ENCODE peak calls at places on chromosomes 4 and X, in five cellular contexts. One of them, this sample, is unnamed.

GRCh38 chr4:24765331-24765990 is 29.9 kb upstream of the SOD3 start:
- DNase-seq in heart right ventricle: no peak
- DNase-seq in upper lobe of right lung: no peak
- DNase-seq in GM23248: peak
- DNase-seq in right atrium auricular region: no peak
- DNase-seq in this sample: no peak

GRCh38 chr4:53905935-53906377 is 158.4 kb downstream of the CHIC2 start:
- DNase-seq in upper lobe of right lung: no peak
- DNase-seq in heart right ventricle: peak
- DNase-seq in right atrium auricular region: no peak
- DNase-seq in GM23248: peak
- DNase-seq in this sample: no peak

GRCh38 chrX:323721-324628 is 5.4 kb upstream of the GTPBP6 start:
- DNase-seq in upper lobe of right lung: peak
- DNase-seq in heart right ventricle: no peak
- DNase-seq in right atrium auricular region: no peak
- DNase-seq in GM23248: peak
- DNase-seq in this sample: no peak

GRCh38 chrX:63350551-63350950 is 581 bp downstream of the SPIN4 start:
- DNase-seq in GM23248: peak
- DNase-seq in right atrium auricular region: no peak
- DNase-seq in heart right ventricle: no peak
- DNase-seq in upper lobe of right lung: peak
- DNase-seq in this sample: peak

GRCh38 chr4:147078875-147079658 is 133.4 kb upstream of the TTC29 start:
- DNase-seq in heart right ventricle: peak
- DNase-seq in GM23248: peak
- DNase-seq in right atrium auricular region: no peak
- DNase-seq in upper lobe of right lung: no peak
- DNase-seq in this sample: no peak

GRCh38 chr4:39256436-39256835 is 74.1 kb downstream of the WDR19 start:
- DNase-seq in GM23248: peak
- DNase-seq in heart right ventricle: no peak
- DNase-seq in right atrium auricular region: no peak
- DNase-seq in upper lobe of right lung: no peak
- DNase-seq in this sample: no peak

GRCh38 chrX:54223581-54223980 is 40.5 kb upstream of the FAM120C start:
- DNase-seq in GM23248: no peak
- DNase-seq in right atrium auricular region: no peak
- DNase-seq in upper lobe of right lung: no peak
- DNase-seq in heart right ventricle: no peak
- DNase-seq in this sample: no peak

GRCh38 chrX:63250253-63250868 is 100.8 kb downstream of the SPIN4 start:
- DNase-seq in upper lobe of right lung: no peak
- DNase-seq in GM23248: peak
- DNase-seq in right atrium auricular region: no peak
- DNase-seq in heart right ventricle: peak
- DNase-seq in this sample: no peak

GRCh38 chr4:73740353-73740778 is at the start of gene CXCL8:
- DNase-seq in right atrium auricular region: peak
- DNase-seq in heart right ventricle: peak
- DNase-seq in upper lobe of right lung: no peak
- DNase-seq in GM23248: peak
- DNase-seq in this sample: peak

GRCh38 chrX:131944936-131945902 is 77.9 kb upstream of the STK26 start:
- DNase-seq in heart right ventricle: no peak
- DNase-seq in right atrium auricular region: no peak
- DNase-seq in GM23248: no peak
- DNase-seq in upper lobe of right lung: no peak
- DNase-seq in this sample: peak

GRCh38 chr4:41882622-41883347 is 52.4 kb upstream of the TMEM33 start:
- DNase-seq in GM23248: peak
- DNase-seq in right atrium auricular region: no peak
- DNase-seq in heart right ventricle: peak
- DNase-seq in upper lobe of right lung: peak
- DNase-seq in this sample: no peak

GRCh38 chrX:124239324-124239723 is 93.1 kb upstream of the TEX13D start:
- DNase-seq in right atrium auricular region: no peak
- DNase-seq in heart right ventricle: no peak
- DNase-seq in GM23248: no peak
- DNase-seq in upper lobe of right lung: no peak
- DNase-seq in this sample: no peak

GRCh38 chr4:173318648-173319211 is 15.4 kb downstream of the HMGB2 start:
- DNase-seq in GM23248: peak
- DNase-seq in heart right ventricle: no peak
- DNase-seq in right atrium auricular region: no peak
- DNase-seq in upper lobe of right lung: no peak
- DNase-seq in this sample: no peak

GRCh38 chr4:155639674-155640529 is 26.7 kb upstream of the GUCY1A1 start:
- DNase-seq in heart right ventricle: no peak
- DNase-seq in GM23248: no peak
- DNase-seq in right atrium auricular region: no peak
- DNase-seq in upper lobe of right lung: no peak
- DNase-seq in this sample: no peak

GRCh38 chr4:25810016-25810415 is 52.8 kb downstream of the SEL1L3 start:
- DNase-seq in upper lobe of right lung: no peak
- DNase-seq in heart right ventricle: no peak
- DNase-seq in GM23248: no peak
- DNase-seq in right atrium auricular region: no peak
- DNase-seq in this sample: no peak

DNA sequence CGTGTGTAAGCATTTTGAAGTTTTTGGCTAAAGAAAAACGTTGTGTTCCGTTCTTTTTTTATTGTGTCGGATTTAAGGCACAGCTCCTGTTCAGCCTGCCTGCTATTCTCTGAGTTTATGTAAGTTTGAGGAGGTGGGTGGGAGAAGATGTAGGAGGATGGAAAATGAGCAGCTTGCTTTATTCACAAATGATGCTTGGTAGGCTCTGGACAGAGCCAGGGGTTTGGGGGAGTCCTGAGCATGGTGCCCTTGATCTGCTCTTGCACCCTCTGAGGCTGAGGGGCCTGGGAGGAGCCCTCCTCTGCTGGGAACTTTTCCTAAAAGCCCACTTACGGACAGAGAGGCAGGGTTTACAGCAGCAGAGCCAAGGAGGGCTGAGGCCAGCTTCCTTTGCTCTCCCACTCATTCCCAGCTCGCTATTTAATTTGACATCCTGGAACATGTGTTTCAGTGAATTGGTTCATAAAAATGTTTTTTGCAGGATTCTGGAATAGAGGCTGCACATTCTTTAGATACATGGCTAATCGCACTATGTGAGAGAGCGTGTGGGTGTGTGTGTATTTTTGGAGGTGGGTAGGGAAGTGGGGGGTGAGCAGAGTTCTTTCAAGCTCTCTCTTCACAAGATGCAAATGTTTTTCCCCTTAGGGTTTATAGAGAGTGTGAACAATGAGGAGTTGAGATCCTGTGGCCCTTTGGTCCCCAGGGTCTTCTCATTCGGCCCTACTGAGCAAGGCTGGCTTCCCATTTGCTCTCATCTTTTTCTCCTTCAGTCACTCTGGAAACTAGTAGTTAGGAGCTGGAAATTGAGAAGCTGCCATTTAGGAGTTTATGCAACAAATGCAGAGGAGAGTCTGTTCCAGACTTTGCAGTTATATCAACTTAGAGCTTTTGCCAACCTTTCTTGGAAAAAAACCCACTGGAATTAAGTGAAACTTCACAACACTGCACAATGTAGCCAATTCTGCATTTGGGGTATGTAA is 32.1 kb downstream of the TMEM131L start:
- DNase-seq in heart right ventricle: no peak
- DNase-seq in GM23248: peak
- DNase-seq in right atrium auricular region: no peak
- DNase-seq in upper lobe of right lung: no peak
- DNase-seq in this sample: no peak
- H3K27ac ChIP-seq in heart right ventricle: no peak
- H3K27ac ChIP-seq in GM23248: peak
- H3K27ac ChIP-seq in right atrium auricular region: peak
- H3K27ac ChIP-seq in upper lobe of right lung: no peak
- H3K27ac ChIP-seq in this sample: peak

GRCh38 chr4:8332038-8332857 is 62.7 kb downstream of the HTRA3 start:
- DNase-seq in right atrium auricular region: no peak
- DNase-seq in upper lobe of right lung: peak
- DNase-seq in GM23248: no peak
- DNase-seq in heart right ventricle: no peak
- DNase-seq in this sample: no peak

GRCh38 chr4:8330821-8331566 is 61.4 kb downstream of the HTRA3 start:
- DNase-seq in GM23248: peak
- DNase-seq in upper lobe of right lung: peak
- DNase-seq in heart right ventricle: peak
- DNase-seq in right atrium auricular region: peak
- DNase-seq in this sample: peak

GRCh38 chr4:8332891-8333331 is 63.4 kb downstream of the HTRA3 start:
- DNase-seq in right atrium auricular region: no peak
- DNase-seq in GM23248: no peak
- DNase-seq in upper lobe of right lung: peak
- DNase-seq in heart right ventricle: no peak
- DNase-seq in this sample: no peak

GRCh38 chr4:8329859-8330761 is 60.6 kb downstream of the HTRA3 start:
- DNase-seq in GM23248: no peak
- DNase-seq in heart right ventricle: no peak
- DNase-seq in upper lobe of right lung: peak
- DNase-seq in right atrium auricular region: no peak
- DNase-seq in this sample: no peak

DNA sequence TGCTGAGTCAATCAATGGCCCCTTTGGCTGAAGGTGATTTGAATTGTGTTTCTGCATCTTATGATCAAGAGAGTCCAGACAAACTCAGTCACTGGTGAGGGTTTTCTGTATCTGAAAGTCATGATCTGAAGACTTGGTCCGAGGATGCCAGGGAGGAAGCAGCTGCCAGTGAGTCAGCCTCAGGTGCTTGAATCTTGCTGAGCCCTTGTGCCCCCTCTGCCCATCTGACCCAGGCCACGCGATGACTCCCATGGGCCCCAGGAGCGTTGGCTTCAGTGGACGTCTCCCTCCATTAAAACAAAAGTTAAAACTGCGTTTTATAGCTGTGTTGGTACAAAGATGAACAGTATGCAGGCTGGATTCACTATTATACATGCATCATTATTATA is 62.0 kb downstream of the HTRA3 start:
- DNase-seq in GM23248: no peak
- DNase-seq in right atrium auricular region: no peak
- DNase-seq in upper lobe of right lung: peak
- DNase-seq in heart right ventricle: no peak
- DNase-seq in this sample: no peak
- H3K27ac ChIP-seq in GM23248: no peak
- H3K27ac ChIP-seq in right atrium auricular region: peak
- H3K27ac ChIP-seq in upper lobe of right lung: no peak
- H3K27ac ChIP-seq in heart right ventricle: peak
- H3K27ac ChIP-seq in this sample: no peak

DNA sequence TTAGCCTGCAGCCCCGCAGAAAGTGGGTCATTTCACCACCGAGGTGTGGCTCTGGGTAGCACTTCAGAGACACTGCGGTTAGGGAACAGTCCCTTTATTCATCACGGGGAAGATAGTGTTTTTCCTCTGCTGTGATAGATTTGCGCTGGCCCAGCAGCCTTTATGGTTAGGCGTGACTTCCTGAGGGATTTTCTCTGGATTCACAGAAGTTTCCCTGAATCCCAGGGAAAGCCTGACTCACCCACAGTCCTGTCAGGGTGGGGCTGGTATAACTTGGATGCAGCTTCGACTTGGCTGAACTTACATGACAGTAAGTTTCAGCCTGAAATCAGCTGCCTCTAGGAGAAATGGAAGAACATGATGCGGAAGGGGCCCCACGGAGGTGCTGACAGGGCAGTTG is 196.3 kb upstream of the HHIP start:
- DNase-seq in heart right ventricle: peak
- DNase-seq in right atrium auricular region: peak
- DNase-seq in upper lobe of right lung: no peak
- DNase-seq in GM23248: peak
- DNase-seq in this sample: no peak
- H3K27ac ChIP-seq in heart right ventricle: no peak
- H3K27ac ChIP-seq in right atrium auricular region: no peak
- H3K27ac ChIP-seq in upper lobe of right lung: no peak
- H3K27ac ChIP-seq in GM23248: no peak
- H3K27ac ChIP-seq in this sample: no peak

GRCh38 chr4:7115557-7116340 is 47.9 kb upstream of the GRPEL1 start:
- DNase-seq in right atrium auricular region: no peak
- DNase-seq in heart right ventricle: no peak
- DNase-seq in upper lobe of right lung: no peak
- DNase-seq in GM23248: no peak
- DNase-seq in this sample: no peak
- H3K27ac ChIP-seq in right atrium auricular region: no peak
- H3K27ac ChIP-seq in heart right ventricle: no peak
- H3K27ac ChIP-seq in upper lobe of right lung: no peak
- H3K27ac ChIP-seq in GM23248: no peak
- H3K27ac ChIP-seq in this sample: no peak